ENCODE peak calls at places on chromosomes 11 and 22, in ten cellular contexts. Z is activated T-cell treated with anti-CD3 and anti-CD28 coated beads, Interleukin-2, amount 50 U/mL, for 24 hours; O is stimulated activated CD8-positive, alpha-beta memory T cell treated with anti-CD3 and anti-CD28 coated beads, Interleukin-12 subunit alpha, Interleukin-12 subunit beta, amount 100 ng/mL, for 1 hour; N is ACHN; S is left ventricle myocardium inferior; U is kidney; Q is AG08395; M is fibroblast of lung; L is HFFc6; P is cardiac muscle cell. I is an unnamed sample.

GRCh38 chr22:41094036-41094435 is 1.6 kb downstream of the EP300 start:
- DNase-seq in Z (no peak), O (no peak), N (peak), S (no peak), U (no peak), Q (peak), M (peak), L (peak), P (peak), I (no peak)

GRCh38 chr11:30860970-30861369 is 274.8 kb upstream of the MPPED2 start:
- DNase-seq in Z (no peak), O (no peak), N (no peak), S (no peak), U (no peak), Q (no peak), M (no peak), L (no peak), P (no peak), I (no peak)

GRCh38 chr11:126115253-126115540 is 52.5 kb upstream of the CDON start:
- DNase-seq in Z (no peak), O (no peak), N (no peak), S (peak), U (peak), Q (no peak), M (peak), L (no peak), P (no peak), I (peak)

GRCh38 chr11:104033134-104033533 is 3.3 kb upstream of the DDI1 start:
- DNase-seq in Z (no peak), O (no peak), N (peak), S (no peak), U (no peak), Q (peak), M (peak), L (peak), P (no peak), I (no peak)

GRCh38 chr11:116791002-116791812 is 472 bp downstream of the APOA5 start:
- DNase-seq in Z (peak), O (peak), N (peak), S (peak), U (peak), Q (peak), M (peak), L (peak), P (peak), I (peak)

GRCh38 chr22:37675930-37676571 is 615 bp downstream of the LGALS1 start:
- DNase-seq in Z (peak), O (no peak), N (peak), S (peak), U (no peak), Q (no peak), M (peak), L (peak), P (no peak), I (peak)

GRCh38 chr22:38940985-38941384 is 16.4 kb upstream of the APOBEC3A start:
- DNase-seq in Z (no peak), O (no peak), N (no peak), S (no peak), U (no peak), Q (no peak), M (no peak), L (no peak), P (no peak), I (no peak)

GRCh38 chr22:49052560-49052959 is 775.1 kb downstream of the BRD1 start:
- DNase-seq in Z (no peak), O (no peak), N (no peak), S (no peak), U (no peak), Q (no peak), M (no peak), L (no peak), P (no peak), I (no peak)

GRCh38 chr11:108278546-108278945 is 55.7 kb downstream of the ATM start:
- DNase-seq in Z (no peak), O (no peak), N (no peak), S (no peak), U (no peak), Q (no peak), M (peak), L (no peak), P (peak), I (no peak)

GRCh38 chr11:120546312-120547205 is 35.0 kb downstream of the GRIK4 start:
- DNase-seq in Z (no peak), O (no peak), N (peak), S (no peak), U (peak), Q (peak), M (peak), L (peak), P (no peak), I (no peak)

GRCh38 chr11:70769106-70769505 is 370.8 kb downstream of the CTTN start:
- DNase-seq in Z (no peak), O (no peak), N (no peak), S (no peak), U (no peak), Q (no peak), M (no peak), L (no peak), P (no peak), I (no peak)

GRCh38 chr11:47908198-47908597 is 60.0 kb upstream of the NUP160 start:
- DNase-seq in Z (no peak), O (no peak), N (no peak), S (no peak), U (no peak), Q (no peak), M (no peak), L (no peak), P (no peak), I (no peak)

GRCh38 chr11:122020902-122021301 is 95.1 kb downstream of the BLID start:
- DNase-seq in Z (no peak), O (no peak), N (peak), S (no peak), U (no peak), Q (no peak), M (peak), L (no peak), P (peak), I (no peak)

GRCh38 chr11:33531743-33532181 is 168.9 kb downstream of the C11orf91 start:
- DNase-seq in Z (no peak), O (no peak), N (no peak), S (no peak), U (no peak), Q (peak), M (peak), L (peak), P (no peak), I (no peak)

GRCh38 chr11:114106986-114107385 is 47.5 kb downstream of the ZBTB16 start:
- DNase-seq in Z (no peak), O (no peak), N (no peak), S (no peak), U (no peak), Q (no peak), M (no peak), L (no peak), P (no peak), I (no peak)

GRCh38 chr11:65646921-65647701 is 9.2 kb downstream of the SIPA1 start:
- DNase-seq in Z (no peak), O (no peak), N (no peak), S (no peak), U (peak), Q (peak), M (peak), L (no peak), P (no peak), I (no peak)

GRCh38 chr11:24844406-24844805 is 347.6 kb downstream of the LUZP2 start:
- DNase-seq in Z (no peak), O (no peak), N (no peak), S (no peak), U (no peak), Q (no peak), M (no peak), L (no peak), P (no peak), I (no peak)

GRCh38 chr22:30025187-30025586 is 55.1 kb upstream of the HORMAD2 start:
- DNase-seq in Z (no peak), O (no peak), N (no peak), S (no peak), U (no peak), Q (no peak), M (no peak), L (no peak), P (no peak), I (no peak)